ENCODE peak calls at places on chromosomes 7 and 10, in nine cellular contexts. D, A, L, F, Y, G, V, W and P are unnamed samples.

GRCh38 chr7:101077303-101078086 is 7.8 kb upstream of the TRIM56 start:
- DNase-seq in D (peak), A (peak), L (peak), F (peak), Y (peak), G (peak), V (no peak), W (peak), P (peak)

GRCh38 chr10:122112625-122113160 is 123.7 kb downstream of the TACC2 start:
- DNase-seq in D (peak), A (peak), L (peak), F (peak), Y (peak), G (no peak), V (peak), W (peak), P (no peak)

GRCh38 chr7:102165136-102165535 is 121.5 kb upstream of the SH2B2 start:
- DNase-seq in D (no peak), A (no peak), L (no peak), F (no peak), Y (no peak), G (no peak), V (no peak), W (no peak), P (no peak)

GRCh38 chr7:73596191-73597065 is 18.0 kb upstream of the TBL2 start:
- DNase-seq in D (no peak), A (no peak), L (no peak), F (no peak), Y (no peak), G (no peak), V (no peak), W (no peak), P (no peak)

GRCh38 chr10:22641743-22642142 is 72.6 kb downstream of the PIP4K2A start:
- DNase-seq in D (no peak), A (no peak), L (no peak), F (no peak), Y (no peak), G (no peak), V (no peak), W (no peak), P (no peak)

GRCh38 chr10:75402486-75403143 is 1.1 kb upstream of the ZNF503 start:
- DNase-seq in D (no peak), A (peak), L (peak), F (peak), Y (no peak), G (no peak), V (no peak), W (peak), P (no peak)

GRCh38 chr10:58362026-58362799 is 23.0 kb upstream of the TFAM start:
- DNase-seq in D (no peak), A (no peak), L (no peak), F (no peak), Y (no peak), G (no peak), V (no peak), W (no peak), P (no peak)

GRCh38 chr10:103448751-103449150 is 3.4 kb downstream of the CALHM2 start:
- DNase-seq in D (peak), A (no peak), L (no peak), F (no peak), Y (no peak), G (peak), V (peak), W (peak), P (no peak)

GRCh38 chr10:33519130-33519860 is 184.8 kb upstream of the NRP1 start:
- DNase-seq in D (no peak), A (no peak), L (no peak), F (no peak), Y (no peak), G (no peak), V (no peak), W (no peak), P (no peak)

GRCh38 chr7:129779602-129780256 is 168.2 kb downstream of the NRF1 start:
- DNase-seq in D (no peak), A (peak), L (no peak), F (peak), Y (no peak), G (no peak), V (no peak), W (no peak), P (no peak)

GRCh38 chr7:76260171-76260703 is 42.2 kb upstream of the HSPB1 start:
- DNase-seq in D (no peak), A (no peak), L (no peak), F (peak), Y (no peak), G (peak), V (no peak), W (no peak), P (no peak)

GRCh38 chr7:17406756-17407155 is 108.3 kb downstream of the AHR start:
- DNase-seq in D (no peak), A (no peak), L (no peak), F (no peak), Y (no peak), G (no peak), V (no peak), W (no peak), P (no peak)

GRCh38 chr10:84289521-84290200 is 38.7 kb upstream of the CCSER2 start:
- DNase-seq in D (no peak), A (no peak), L (no peak), F (no peak), Y (no peak), G (no peak), V (no peak), W (no peak), P (no peak)

GRCh38 chr7:84364708-84365107 is 170.1 kb upstream of the SEMA3A start:
- DNase-seq in D (peak), A (no peak), L (no peak), F (no peak), Y (no peak), G (no peak), V (no peak), W (no peak), P (no peak)

GRCh38 chr10:123135415-123136141 is at the start of gene HMX3:
- DNase-seq in D (no peak), A (no peak), L (peak), F (no peak), Y (peak), G (peak), V (no peak), W (no peak), P (no peak)

GRCh38 chr10:53088956-53089355 is 316.4 kb upstream of the MBL2 start:
- DNase-seq in D (no peak), A (no peak), L (no peak), F (peak), Y (no peak), G (no peak), V (no peak), W (no peak), P (no peak)

GRCh38 chr7:155052982-155053381 is 17.1 kb upstream of the HTR5A start:
- DNase-seq in D (no peak), A (no peak), L (no peak), F (no peak), Y (peak), G (no peak), V (no peak), W (no peak), P (no peak)

GRCh38 chr10:3496138-3496537 is 288.9 kb downstream of the KLF6 start:
- DNase-seq in D (no peak), A (no peak), L (no peak), F (no peak), Y (no peak), G (no peak), V (no peak), W (no peak), P (no peak)

GRCh38 chr7:127478040-127478386 is 85.5 kb upstream of the ZNF800 start:
- DNase-seq in D (no peak), A (no peak), L (no peak), F (no peak), Y (no peak), G (no peak), V (no peak), W (no peak), P (no peak)

GRCh38 chr10:47021850-47022249 is 110.6 kb downstream of the PTPN20 start:
- DNase-seq in D (no peak), A (no peak), L (no peak), F (no peak), Y (peak), G (no peak), V (no peak), W (no peak), P (no peak)

GRCh38 chr7:77734590-77735421 is 38.5 kb downstream of the RSBN1L start:
- DNase-seq in D (no peak), A (no peak), L (no peak), F (peak), Y (no peak), G (no peak), V (no peak), W (no peak), P (no peak)

GRCh38 chr10:133218891-133219290 is 11.1 kb upstream of the UTF1 start:
- DNase-seq in D (no peak), A (no peak), L (no peak), F (no peak), Y (no peak), G (no peak), V (no peak), W (no peak), P (no peak)

GRCh38 chr7:3923307-3923918 is 622.4 kb downstream of the SDK1 start:
- DNase-seq in D (no peak), A (no peak), L (no peak), F (no peak), Y (no peak), G (no peak), V (no peak), W (no peak), P (no peak)

GRCh38 chr10:77626266-77626935 is 11.2 kb downstream of the KCNMA1 start:
- DNase-seq in D (peak), A (no peak), L (no peak), F (no peak), Y (no peak), G (no peak), V (no peak), W (no peak), P (no peak)

GRCh38 chr7:116776610-116777289 is 85.6 kb upstream of the CAPZA2 start:
- DNase-seq in D (peak), A (no peak), L (no peak), F (peak), Y (no peak), G (no peak), V (peak), W (no peak), P (no peak)

GRCh38 chr7:1460757-1461639 is 1.7 kb upstream of the MICALL2 start:
- DNase-seq in D (peak), A (peak), L (no peak), F (peak), Y (no peak), G (no peak), V (no peak), W (peak), P (no peak)

GRCh38 chr10:103067951-103068350 is 125.1 kb downstream of the NT5C2 start:
- DNase-seq in D (no peak), A (no peak), L (no peak), F (no peak), Y (no peak), G (no peak), V (no peak), W (no peak), P (no peak)

GRCh38 chr10:101066146-101066889 is 4.5 kb downstream of the KAZALD1 start:
- DNase-seq in D (peak), A (peak), L (peak), F (peak), Y (no peak), G (peak), V (no peak), W (peak), P (peak)

GRCh38 chr7:66694286-66694685 is 46.2 kb upstream of the RABGEF1 start:
- DNase-seq in D (no peak), A (no peak), L (no peak), F (no peak), Y (peak), G (no peak), V (no peak), W (no peak), P (no peak)

GRCh38 chr7:69814421-69814962 is 216.2 kb downstream of the AUTS2 start:
- DNase-seq in D (peak), A (no peak), L (no peak), F (no peak), Y (no peak), G (no peak), V (peak), W (peak), P (no peak)

GRCh38 chr7:835491-836401 is 3.5 kb downstream of the SUN1 start:
- DNase-seq in D (peak), A (no peak), L (no peak), F (no peak), Y (no peak), G (peak), V (no peak), W (no peak), P (no peak)

GRCh38 chr10:12594448-12594944 is 245.1 kb downstream of the CAMK1D start:
- DNase-seq in D (no peak), A (no peak), L (no peak), F (no peak), Y (no peak), G (no peak), V (no peak), W (no peak), P (no peak)

GRCh38 chr10:48287417-48288391 is 13.2 kb upstream of the FRMPD2 start:
- DNase-seq in D (no peak), A (peak), L (no peak), F (peak), Y (no peak), G (no peak), V (no peak), W (no peak), P (no peak)

GRCh38 chr10:104657458-104657857 is 16.4 kb downstream of the SORCS3 start:
- DNase-seq in D (peak), A (no peak), L (no peak), F (no peak), Y (no peak), G (no peak), V (no peak), W (no peak), P (no peak)

GRCh38 chr10:5595591-5596590 is 70.5 kb downstream of the ASB13 start:
- DNase-seq in D (peak), A (no peak), L (no peak), F (no peak), Y (no peak), G (no peak), V (peak), W (no peak), P (no peak)

GRCh38 chr10:132237871-132238270 is 51.1 kb downstream of the DPYSL4 start:
- DNase-seq in D (no peak), A (no peak), L (peak), F (no peak), Y (no peak), G (no peak), V (no peak), W (no peak), P (no peak)

GRCh38 chr10:86929445-86929844 is 28.0 kb downstream of the MMRN2 start:
- DNase-seq in D (no peak), A (no peak), L (no peak), F (no peak), Y (no peak), G (no peak), V (no peak), W (no peak), P (no peak)

GRCh38 chr7:90216080-90216674 is 4.6 kb downstream of the STEAP2 start:
- DNase-seq in D (no peak), A (no peak), L (no peak), F (no peak), Y (no peak), G (no peak), V (peak), W (no peak), P (no peak)

GRCh38 chr7:73715648-73716317 is 3.7 kb downstream of the STX1A start:
- DNase-seq in D (peak), A (no peak), L (peak), F (peak), Y (peak), G (no peak), V (peak), W (no peak), P (peak)